ENCODE peak calls at places on chromosomes 11 and 22, in six cellular contexts. One of them, this sample, is unnamed.

GRCh38 chr22:49349841-49350381 is 477.8 kb downstream of the BRD1 start:
- DNase-seq in GM23248: no peak
- DNase-seq in CD8-positive, alpha-beta T cell: no peak
- DNase-seq in CD8-positive, alpha-beta memory T cell: no peak
- DNase-seq in spleen: peak; percentile 78
- DNase-seq in hepatocyte: no peak
- DNase-seq in this sample: no peak

GRCh38 chr11:29481721-29482120 is 535.1 kb downstream of the KCNA4 start:
- DNase-seq in CD8-positive, alpha-beta memory T cell: no peak
- DNase-seq in spleen: no peak
- DNase-seq in GM23248: no peak
- DNase-seq in CD8-positive, alpha-beta T cell: no peak
- DNase-seq in hepatocyte: no peak
- DNase-seq in this sample: no peak

GRCh38 chr11:68470304-68470811 is 9.8 kb downstream of the PPP6R3 start:
- DNase-seq in CD8-positive, alpha-beta T cell: no peak
- DNase-seq in CD8-positive, alpha-beta memory T cell: no peak
- DNase-seq in GM23248: no peak
- DNase-seq in spleen: no peak
- DNase-seq in hepatocyte: no peak
- DNase-seq in this sample: no peak

GRCh38 chr11:2808850-2809847 is 76.4 kb downstream of the CDKN1C start:
- DNase-seq in CD8-positive, alpha-beta T cell: no peak
- DNase-seq in hepatocyte: no peak
- DNase-seq in GM23248: no peak
- DNase-seq in spleen: peak; percentile 65
- DNase-seq in CD8-positive, alpha-beta memory T cell: no peak
- DNase-seq in this sample: peak; percentile 5

GRCh38 chr22:36398602-36399472 is 11.1 kb upstream of the MYH9 start:
- DNase-seq in spleen: no peak
- DNase-seq in GM23248: peak; percentile 87
- DNase-seq in CD8-positive, alpha-beta T cell: no peak
- DNase-seq in CD8-positive, alpha-beta memory T cell: no peak
- DNase-seq in hepatocyte: no peak
- DNase-seq in this sample: no peak

GRCh38 chr11:125902315-125902926 is 585 bp downstream of the PUS3 start:
- DNase-seq in CD8-positive, alpha-beta memory T cell: no peak
- DNase-seq in CD8-positive, alpha-beta T cell: no peak
- DNase-seq in spleen: no peak
- DNase-seq in GM23248: no peak
- DNase-seq in hepatocyte: no peak
- DNase-seq in this sample: no peak

GRCh38 chr22:47281126-47282106 is 519.0 kb downstream of the TBC1D22A start:
- DNase-seq in spleen: no peak
- DNase-seq in hepatocyte: no peak
- DNase-seq in CD8-positive, alpha-beta memory T cell: no peak
- DNase-seq in GM23248: peak; percentile 60
- DNase-seq in CD8-positive, alpha-beta T cell: no peak
- DNase-seq in this sample: no peak

GRCh38 chr11:9506489-9507343 is 45.9 kb downstream of the ZNF143 start:
- DNase-seq in hepatocyte: peak; percentile 92
- DNase-seq in GM23248: peak; percentile 85
- DNase-seq in spleen: peak; percentile 82
- DNase-seq in CD8-positive, alpha-beta T cell: peak; percentile 67
- DNase-seq in CD8-positive, alpha-beta memory T cell: peak; percentile 57
- DNase-seq in this sample: peak; percentile 69

GRCh38 chr11:60985991-60986915 is 14.8 kb downstream of the CD6 start:
- DNase-seq in CD8-positive, alpha-beta memory T cell: peak; percentile 96
- DNase-seq in spleen: peak; percentile 91
- DNase-seq in hepatocyte: no peak
- DNase-seq in CD8-positive, alpha-beta T cell: peak; percentile 81
- DNase-seq in GM23248: peak; percentile 58
- DNase-seq in this sample: no peak

GRCh38 chr11:94525933-94526332 is 13.7 kb downstream of the C11orf97 start:
- DNase-seq in CD8-positive, alpha-beta T cell: no peak
- DNase-seq in hepatocyte: peak; percentile 57
- DNase-seq in spleen: peak; percentile 76
- DNase-seq in GM23248: peak; percentile 81
- DNase-seq in CD8-positive, alpha-beta memory T cell: no peak
- DNase-seq in this sample: peak; percentile 92

GRCh38 chr11:57379732-57380131 is 1.2 kb downstream of the PRG3 start:
- DNase-seq in spleen: no peak
- DNase-seq in hepatocyte: peak; percentile 65
- DNase-seq in GM23248: peak; percentile 53
- DNase-seq in CD8-positive, alpha-beta T cell: no peak
- DNase-seq in CD8-positive, alpha-beta memory T cell: no peak
- DNase-seq in this sample: no peak

GRCh38 chr11:125315088-125315740 is 150.7 kb downstream of the PKNOX2 start:
- DNase-seq in GM23248: peak; percentile 13
- DNase-seq in spleen: no peak
- DNase-seq in CD8-positive, alpha-beta memory T cell: no peak
- DNase-seq in CD8-positive, alpha-beta T cell: no peak
- DNase-seq in hepatocyte: no peak
- DNase-seq in this sample: peak; percentile 87

GRCh38 chr11:88059326-88059725 is 115.9 kb downstream of the RAB38 start:
- DNase-seq in spleen: no peak
- DNase-seq in GM23248: peak; percentile 1
- DNase-seq in CD8-positive, alpha-beta memory T cell: no peak
- DNase-seq in hepatocyte: no peak
- DNase-seq in CD8-positive, alpha-beta T cell: no peak
- DNase-seq in this sample: no peak

GRCh38 chr11:62918531-62918930 is 2.6 kb downstream of the CHRM1 start:
- DNase-seq in hepatocyte: no peak
- DNase-seq in CD8-positive, alpha-beta memory T cell: no peak
- DNase-seq in spleen: no peak
- DNase-seq in CD8-positive, alpha-beta T cell: no peak
- DNase-seq in GM23248: peak; percentile 39
- DNase-seq in this sample: no peak

GRCh38 chr22:30325065-30325720 is 1.5 kb downstream of the TBC1D10A start:
- DNase-seq in hepatocyte: peak; percentile 91
- DNase-seq in CD8-positive, alpha-beta memory T cell: no peak
- DNase-seq in spleen: no peak
- DNase-seq in CD8-positive, alpha-beta T cell: no peak
- DNase-seq in GM23248: peak; percentile 94
- DNase-seq in this sample: no peak

GRCh38 chr22:17446704-17447103 is 77.4 kb downstream of the CECR2 start:
- DNase-seq in spleen: no peak
- DNase-seq in hepatocyte: no peak
- DNase-seq in CD8-positive, alpha-beta T cell: no peak
- DNase-seq in GM23248: no peak
- DNase-seq in CD8-positive, alpha-beta memory T cell: no peak
- DNase-seq in this sample: no peak

GRCh38 chr22:39517470-39517869 is 2.9 kb upstream of the ATF4 start:
- DNase-seq in spleen: no peak
- DNase-seq in CD8-positive, alpha-beta memory T cell: no peak
- DNase-seq in CD8-positive, alpha-beta T cell: no peak
- DNase-seq in hepatocyte: no peak
- DNase-seq in GM23248: no peak
- DNase-seq in this sample: no peak

GRCh38 chr22:43848366-43849171 is 13.7 kb downstream of the SULT4A1 start:
- DNase-seq in GM23248: peak; percentile 53
- DNase-seq in spleen: peak; percentile 63
- DNase-seq in CD8-positive, alpha-beta memory T cell: no peak
- DNase-seq in hepatocyte: peak; percentile 69
- DNase-seq in CD8-positive, alpha-beta T cell: no peak
- DNase-seq in this sample: no peak

DNA sequence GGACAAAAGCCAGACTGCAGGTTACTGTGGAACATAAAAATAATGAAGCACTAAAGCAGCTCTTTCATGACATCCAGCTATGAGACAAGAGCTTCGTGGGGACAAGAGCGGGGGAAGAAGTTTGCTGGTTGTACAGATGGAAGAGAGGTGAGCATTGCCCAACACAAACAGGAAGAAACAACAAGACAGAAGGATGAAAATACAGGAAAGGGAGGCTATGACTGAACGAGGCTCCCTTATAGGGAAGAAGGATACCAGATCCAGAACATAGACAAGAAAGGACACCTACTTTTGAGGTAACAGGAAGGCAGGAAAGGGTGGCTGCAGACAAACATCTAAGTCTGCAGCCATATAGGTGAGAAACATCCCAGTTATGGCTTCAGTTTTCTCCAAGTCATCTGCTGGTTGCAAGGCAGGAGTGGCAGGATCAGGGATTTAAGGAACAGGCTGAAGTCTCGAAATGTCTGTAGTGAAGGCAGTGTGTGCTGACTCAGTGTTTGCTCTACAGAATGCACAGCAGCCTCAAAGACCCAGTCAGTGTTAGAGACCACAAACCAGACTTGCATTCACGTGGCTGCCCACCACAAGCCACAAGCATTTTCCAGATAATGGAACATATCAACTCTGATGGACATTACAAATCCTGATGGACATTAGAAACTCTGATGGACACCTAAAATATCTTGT is 1.9 kb downstream of the CLTCL1 start:
- DNase-seq in hepatocyte: peak; percentile 23
- DNase-seq in GM23248: peak; percentile 70
- DNase-seq in CD8-positive, alpha-beta memory T cell: no peak
- DNase-seq in CD8-positive, alpha-beta T cell: no peak
- DNase-seq in spleen: no peak
- DNase-seq in this sample: no peak
- H3K4me1 ChIP-seq in hepatocyte: peaks cover 11% of the 10 kb centered on the region
- H3K4me1 ChIP-seq in GM23248: peaks cover 54% of the 10 kb centered on the region
- H3K4me1 ChIP-seq in CD8-positive, alpha-beta memory T cell: peaks cover 17% of the 10 kb centered on the region
- H3K4me1 ChIP-seq in CD8-positive, alpha-beta T cell: peaks cover 18% of the 10 kb centered on the region
- H3K4me1 ChIP-seq in spleen: peaks cover 16% of the 10 kb centered on the region
- H3K4me1 ChIP-seq in this sample: peaks cover 19% of the 10 kb centered on the region

GRCh38 chr11:46658259-46658658 is 40.9 kb downstream of the ATG13 start:
- DNase-seq in spleen: no peak
- DNase-seq in hepatocyte: no peak
- DNase-seq in CD8-positive, alpha-beta T cell: no peak
- DNase-seq in GM23248: peak; percentile 86
- DNase-seq in CD8-positive, alpha-beta memory T cell: no peak
- DNase-seq in this sample: peak; percentile 75

GRCh38 chr11:46657186-46657585 is 39.8 kb downstream of the ATG13 start:
- DNase-seq in CD8-positive, alpha-beta memory T cell: no peak
- DNase-seq in CD8-positive, alpha-beta T cell: no peak
- DNase-seq in hepatocyte: no peak
- DNase-seq in GM23248: no peak
- DNase-seq in spleen: no peak
- DNase-seq in this sample: no peak

GRCh38 chr11:46663277-46663940 is 37.0 kb downstream of the ARHGAP1 start:
- DNase-seq in GM23248: peak; percentile 14
- DNase-seq in hepatocyte: no peak
- DNase-seq in CD8-positive, alpha-beta memory T cell: no peak
- DNase-seq in CD8-positive, alpha-beta T cell: no peak
- DNase-seq in spleen: no peak
- DNase-seq in this sample: no peak

GRCh38 chr11:46661836-46662235 is 38.6 kb downstream of the ARHGAP1 start:
- DNase-seq in CD8-positive, alpha-beta T cell: no peak
- DNase-seq in spleen: no peak
- DNase-seq in GM23248: no peak
- DNase-seq in hepatocyte: no peak
- DNase-seq in CD8-positive, alpha-beta memory T cell: no peak
- DNase-seq in this sample: no peak

GRCh38 chr11:46659908-46660307 is 40.5 kb downstream of the ARHGAP1 start:
- DNase-seq in CD8-positive, alpha-beta memory T cell: no peak
- DNase-seq in CD8-positive, alpha-beta T cell: no peak
- DNase-seq in GM23248: peak; percentile 83
- DNase-seq in hepatocyte: no peak
- DNase-seq in spleen: no peak
- DNase-seq in this sample: peak; percentile 65
- H3K27ac ChIP-seq in CD8-positive, alpha-beta memory T cell: no peak overlapping the region
- H3K27ac ChIP-seq in CD8-positive, alpha-beta T cell: no peak overlapping the region
- H3K27ac ChIP-seq in GM23248: peak overlapping the region; percentile 61
- H3K27ac ChIP-seq in hepatocyte: peak overlapping the region; percentile 12
- H3K27ac ChIP-seq in spleen: no peak overlapping the region
- H3K27ac ChIP-seq in this sample: no peak overlapping the region

GRCh38 chr11:122163420-122163819 is 47.4 kb upstream of the BLID start:
- DNase-seq in GM23248: peak; percentile 70
- DNase-seq in CD8-positive, alpha-beta memory T cell: no peak
- DNase-seq in spleen: no peak
- DNase-seq in CD8-positive, alpha-beta T cell: no peak
- DNase-seq in hepatocyte: no peak
- DNase-seq in this sample: no peak
- H3K4me1 ChIP-seq in GM23248: peaks cover 96% of the 10 kb centered on the region
- H3K4me1 ChIP-seq in CD8-positive, alpha-beta memory T cell: no peaks in the 10 kb centered on the region
- H3K4me1 ChIP-seq in spleen: no peaks in the 10 kb centered on the region
- H3K4me1 ChIP-seq in CD8-positive, alpha-beta T cell: no peaks in the 10 kb centered on the region
- H3K4me1 ChIP-seq in hepatocyte: peaks cover 4% of the 10 kb centered on the region
- H3K4me1 ChIP-seq in this sample: peaks cover 4% of the 10 kb centered on the region

GRCh38 chr11:47249378-47249715 is 733 bp upstream of the ACP2 start:
- DNase-seq in GM23248: no peak
- DNase-seq in spleen: no peak
- DNase-seq in CD8-positive, alpha-beta T cell: no peak
- DNase-seq in CD8-positive, alpha-beta memory T cell: no peak
- DNase-seq in hepatocyte: no peak
- DNase-seq in this sample: no peak
- H3K27ac ChIP-seq in GM23248: peak overlapping the region; percentile 69
- H3K27ac ChIP-seq in spleen: peak overlapping the region; percentile 89
- H3K27ac ChIP-seq in CD8-positive, alpha-beta T cell: peak overlapping the region; percentile 63
- H3K27ac ChIP-seq in CD8-positive, alpha-beta memory T cell: peak overlapping the region; percentile 85
- H3K27ac ChIP-seq in hepatocyte: peak overlapping the region; percentile 86
- H3K27ac ChIP-seq in this sample: peak overlapping the region; percentile 94

GRCh38 chr11:76835030-76835429 is 25.7 kb upstream of the ACER3 start:
- DNase-seq in CD8-positive, alpha-beta T cell: no peak
- DNase-seq in hepatocyte: no peak
- DNase-seq in GM23248: no peak
- DNase-seq in CD8-positive, alpha-beta memory T cell: no peak
- DNase-seq in spleen: no peak
- DNase-seq in this sample: no peak
- H3K4me1 ChIP-seq in CD8-positive, alpha-beta T cell: no peaks in the 10 kb centered on the region
- H3K4me1 ChIP-seq in hepatocyte: peaks cover 14% of the 10 kb centered on the region
- H3K4me1 ChIP-seq in GM23248: no peaks in the 10 kb centered on the region
- H3K4me1 ChIP-seq in CD8-positive, alpha-beta memory T cell: no peaks in the 10 kb centered on the region
- H3K4me1 ChIP-seq in spleen: no peaks in the 10 kb centered on the region
- H3K4me1 ChIP-seq in this sample: peaks cover 6% of the 10 kb centered on the region

GRCh38 chr11:46695345-46696211 is 4.8 kb downstream of the ARHGAP1 start:
- DNase-seq in spleen: no peak
- DNase-seq in CD8-positive, alpha-beta T cell: no peak
- DNase-seq in hepatocyte: no peak
- DNase-seq in CD8-positive, alpha-beta memory T cell: no peak
- DNase-seq in GM23248: no peak
- DNase-seq in this sample: peak; percentile 33
- H3K27ac ChIP-seq in spleen: peak overlapping the region; percentile 36
- H3K27ac ChIP-seq in CD8-positive, alpha-beta T cell: no peak overlapping the region
- H3K27ac ChIP-seq in hepatocyte: no peak overlapping the region
- H3K27ac ChIP-seq in CD8-positive, alpha-beta memory T cell: no peak overlapping the region
- H3K27ac ChIP-seq in GM23248: no peak overlapping the region
- H3K27ac ChIP-seq in this sample: peak overlapping the region; percentile 8

DNA sequence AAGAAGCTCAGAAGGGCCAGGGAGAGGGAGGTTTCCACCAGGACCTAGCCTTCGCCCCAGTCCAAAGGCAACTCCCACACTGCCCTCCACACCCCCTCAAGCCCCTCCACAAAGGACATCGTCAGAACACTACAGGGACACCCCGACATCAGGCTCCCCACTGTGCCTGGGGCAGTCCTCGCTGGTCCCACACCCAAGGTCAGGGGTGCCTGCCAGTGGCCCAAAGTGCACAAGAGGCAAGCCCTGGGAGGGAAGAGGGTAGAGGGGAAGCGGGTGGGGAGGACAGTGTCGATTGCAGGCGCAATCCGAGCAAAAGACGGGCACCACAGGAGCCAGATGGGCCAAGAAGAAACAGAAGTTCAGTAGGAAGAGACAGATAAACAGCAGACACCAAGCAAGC is 35.6 kb upstream of the JAM3 start:
- DNase-seq in spleen: no peak
- DNase-seq in CD8-positive, alpha-beta T cell: no peak
- DNase-seq in hepatocyte: no peak
- DNase-seq in CD8-positive, alpha-beta memory T cell: no peak
- DNase-seq in GM23248: no peak
- DNase-seq in this sample: peak; percentile 47
- H3K4me1 ChIP-seq in spleen: peaks cover 17% of the 10 kb centered on the region
- H3K4me1 ChIP-seq in CD8-positive, alpha-beta T cell: peaks cover 78% of the 10 kb centered on the region
- H3K4me1 ChIP-seq in hepatocyte: peaks cover 17% of the 10 kb centered on the region
- H3K4me1 ChIP-seq in CD8-positive, alpha-beta memory T cell: peaks cover 56% of the 10 kb centered on the region
- H3K4me1 ChIP-seq in GM23248: peaks cover 20% of the 10 kb centered on the region
- H3K4me1 ChIP-seq in this sample: peaks cover 8% of the 10 kb centered on the region

GRCh38 chr11:44610556-44610955 is 45.1 kb downstream of the CD82 start:
- DNase-seq in spleen: no peak
- DNase-seq in CD8-positive, alpha-beta memory T cell: no peak
- DNase-seq in GM23248: no peak
- DNase-seq in hepatocyte: no peak
- DNase-seq in CD8-positive, alpha-beta T cell: no peak
- DNase-seq in this sample: peak; percentile 15
- H3K27ac ChIP-seq in spleen: peak overlapping the region; percentile 56
- H3K27ac ChIP-seq in CD8-positive, alpha-beta memory T cell: no peak overlapping the region
- H3K27ac ChIP-seq in GM23248: no peak overlapping the region
- H3K27ac ChIP-seq in hepatocyte: no peak overlapping the region
- H3K27ac ChIP-seq in CD8-positive, alpha-beta T cell: no peak overlapping the region
- H3K27ac ChIP-seq in this sample: no peak overlapping the region